ENCODE peak calls at places on chromosome 7, in six cellular contexts. M is lower lobe of right lung, W is heart right ventricle, B is ovary, L is mammary epithelial cell, I is adrenal gland. S is an unnamed sample. For H3K36me3, the result is how much of the 10 kb centered on the place peaks cover.

GRCh38 chr7:16599860-16600259 is 45.7 kb downstream of the ANKMY2 start:
- DNase-seq in M (no peak), W (no peak), B (no peak), L (no peak), I (no peak), S (no peak)

GRCh38 chr7:158740013-158740656 is 35.5 kb upstream of the NCAPG2 start:
- DNase-seq in M (no peak), W (no peak), B (peak), L (peak), I (peak), S (no peak)

GRCh38 chr7:2670720-2671391 is 17.1 kb upstream of the AMZ1 start:
- DNase-seq in M (peak), W (peak), B (peak), L (peak), I (peak), S (peak)

GRCh38 chr7:156759143-156759542 is 118.6 kb downstream of the RNF32 start:
- DNase-seq in M (no peak), W (no peak), B (no peak), L (no peak), I (no peak), S (no peak)

GRCh38 chr7:3300221-3300650 is 816 bp upstream of the SDK1 start:
- DNase-seq in M (no peak), W (no peak), B (peak), L (no peak), I (no peak), S (no peak)

GRCh38 chr7:117775826-117776623 is 97.2 kb downstream of the CTTNBP2 start:
- DNase-seq in M (no peak), W (no peak), B (no peak), L (no peak), I (no peak), S (no peak)

GRCh38 chr7:131934452-131934851 is 378.0 kb upstream of the PODXL start:
- DNase-seq in M (no peak), W (no peak), B (no peak), L (no peak), I (no peak), S (no peak)

GRCh38 chr7:156470399-156471320 is 169.9 kb upstream of the RNF32 start:
- DNase-seq in M (no peak), W (no peak), B (no peak), L (no peak), I (no peak), S (no peak)

GRCh38 chr7:52995676-52996075 is 39.8 kb upstream of the POM121L12 start:
- DNase-seq in M (no peak), W (no peak), B (no peak), L (no peak), I (no peak), S (no peak)

GRCh38 chr7:55260171-55260570 is 105.0 kb upstream of the LANCL2 start:
- DNase-seq in M (no peak), W (no peak), B (no peak), L (no peak), I (no peak), S (no peak)

GRCh38 chr7:39894904-39895303 is 55.2 kb upstream of the CDK13 start:
- DNase-seq in M (no peak), W (no peak), B (no peak), L (peak), I (no peak), S (no peak)

GRCh38 chr7:25180946-25181345 is 47.3 kb downstream of the NPVF start:
- DNase-seq in M (no peak), W (no peak), B (no peak), L (no peak), I (peak), S (no peak)

GRCh38 chr7:27199820-27200760 is at the start of gene HOXA13:
- DNase-seq in M (no peak), W (no peak), B (no peak), L (peak), I (no peak), S (peak)

GRCh38 chr7:97275475-97275874 is 158.0 kb downstream of the SDHAF3 start:
- DNase-seq in M (no peak), W (no peak), B (no peak), L (no peak), I (no peak), S (no peak)

GRCh38 chr7:68256295-68256694 is 1259.7 kb downstream of the TYW1 start:
- DNase-seq in M (no peak), W (no peak), B (no peak), L (no peak), I (no peak), S (no peak)

GRCh38 chr7:95684505-95684904 is 87.8 kb upstream of the DYNC1I1 start:
- DNase-seq in M (no peak), W (no peak), B (no peak), L (no peak), I (peak), S (no peak)

GRCh38 chr7:119783799-119784198 is 489.2 kb upstream of the KCND2 start:
- DNase-seq in M (no peak), W (peak), B (no peak), L (peak), I (peak), S (no peak)

GRCh38 chr7:132295198-132295597 is 281.1 kb downstream of the PLXNA4 start:
- DNase-seq in M (no peak), W (no peak), B (no peak), L (peak), I (no peak), S (no peak)

GRCh38 chr7:129664029-129665012 is 52.8 kb downstream of the NRF1 start:
- DNase-seq in M (no peak), W (no peak), B (no peak), L (peak), I (peak), S (no peak)

GRCh38 chr7:55066479-55066878 is 47.7 kb downstream of the EGFR start:
- DNase-seq in M (no peak), W (no peak), B (no peak), L (no peak), I (no peak), S (no peak)

GRCh38 chr7:2411049-2411448 is 7.6 kb downstream of the CHST12 start:
- DNase-seq in M (no peak), W (no peak), B (no peak), L (no peak), I (no peak), S (no peak)

GRCh38 chr7:150514748-150515222 is at the start of gene GIMAP7:
- DNase-seq in M (no peak), W (peak), B (no peak), L (no peak), I (no peak), S (peak)

DNA sequence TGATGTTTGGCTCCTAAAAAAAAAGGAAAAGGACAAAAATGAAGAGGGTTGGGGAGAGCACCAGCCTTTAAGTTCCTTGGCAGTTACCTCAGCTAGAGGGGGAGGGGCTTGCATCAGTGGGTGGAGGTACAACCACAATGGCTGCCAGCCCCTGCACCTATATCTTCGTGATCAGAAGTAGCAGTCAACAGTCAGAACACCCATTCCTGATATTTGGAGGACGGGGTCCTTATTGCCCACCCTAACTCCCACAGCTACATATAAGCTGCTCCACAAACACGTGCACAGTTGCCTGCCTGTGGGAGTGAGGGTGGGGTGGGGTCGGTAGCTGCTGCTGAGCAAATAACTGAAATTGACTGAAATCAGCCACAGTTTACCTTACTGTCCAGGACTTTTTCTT is 26.2 kb downstream of the C1GALT1 start:
- DNase-seq in M (no peak), W (no peak), B (no peak), L (no peak), I (no peak), S (no peak)
- H3K36me3 ChIP-seq in M (under half), W (under half), B (under half), L (under half), I (under half), S (under half)

GRCh38 chr7:128324363-128324680 is 19.4 kb downstream of the RBM28 start:
- DNase-seq in M (no peak), W (no peak), B (no peak), L (no peak), I (no peak), S (no peak)
- H3K36me3 ChIP-seq in M (half or more), W (under half), B (under half), L (under half), I (half or more), S (under half)

DNA sequence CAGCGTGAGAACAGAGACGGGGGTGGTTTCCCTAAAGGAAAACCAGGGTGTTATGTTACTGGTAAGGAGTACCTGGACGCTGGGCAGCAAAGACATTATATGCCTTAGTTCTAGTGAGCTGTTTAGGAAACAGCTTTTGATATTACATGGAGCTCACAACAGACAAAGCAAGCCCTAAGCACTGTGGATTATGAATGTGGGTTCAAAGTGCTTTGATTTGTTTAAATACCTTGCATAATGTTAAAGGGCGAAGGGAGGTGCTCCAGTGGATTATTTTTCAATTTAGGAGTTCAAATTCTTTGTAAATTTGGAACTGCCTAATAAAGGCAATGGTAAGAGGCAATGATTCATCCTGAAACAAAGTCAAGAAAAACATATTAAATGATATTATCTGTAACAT is 13.8 kb downstream of the WNT16 start:
- DNase-seq in M (no peak), W (no peak), B (no peak), L (no peak), I (no peak), S (no peak)
- H3K36me3 ChIP-seq in M (under half), W (under half), B (under half), L (under half), I (under half), S (under half)

GRCh38 chr7:66576646-66577045 is 52.0 kb upstream of the KCTD7 start:
- DNase-seq in M (no peak), W (no peak), B (no peak), L (peak), I (no peak), S (no peak)
- H3K36me3 ChIP-seq in M (half or more), W (under half), B (under half), L (under half), I (under half), S (under half)

GRCh38 chr7:139075031-139075652 is 34.4 kb downstream of the ZC3HAV1 start:
- DNase-seq in M (peak), W (peak), B (peak), L (peak), I (peak), S (peak)
- H3K36me3 ChIP-seq in M (half or more), W (under half), B (under half), L (under half), I (half or more), S (under half)

GRCh38 chr7:101225650-101226049 is 7.7 kb downstream of the ZNHIT1 start:
- DNase-seq in M (no peak), W (no peak), B (no peak), L (no peak), I (no peak), S (no peak)
- H3K36me3 ChIP-seq in M (half or more), W (under half), B (under half), L (under half), I (under half), S (under half)

GRCh38 chr7:134939136-134939535 is 47.2 kb upstream of the AGBL3 start:
- DNase-seq in M (no peak), W (no peak), B (no peak), L (no peak), I (no peak), S (no peak)
- H3K36me3 ChIP-seq in M (under half), W (under half), B (under half), L (under half), I (under half), S (under half)

DNA sequence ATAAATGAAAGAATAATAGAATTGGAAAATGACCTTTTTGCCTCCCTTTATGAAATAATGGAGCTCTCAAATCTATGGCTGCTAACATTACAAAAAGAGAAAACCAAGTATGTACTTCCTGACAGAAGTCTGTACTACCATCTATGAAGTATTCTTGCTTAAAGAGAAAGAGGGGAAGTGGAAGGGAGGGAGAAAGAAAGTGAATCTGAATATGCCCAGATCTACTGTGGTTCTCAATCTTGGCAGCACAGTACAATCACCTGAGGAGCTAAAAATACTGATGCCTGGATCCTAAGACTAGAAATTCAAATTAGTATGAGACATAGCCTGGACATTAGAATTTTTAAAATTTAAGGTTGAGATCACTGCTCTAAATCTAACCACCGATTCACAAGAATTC is 85.2 kb downstream of the IGF2BP3 start:
- DNase-seq in M (no peak), W (no peak), B (no peak), L (no peak), I (no peak), S (no peak)
- H3K36me3 ChIP-seq in M (under half), W (under half), B (under half), L (under half), I (under half), S (under half)

GRCh38 chr7:43878867-43879266 is 9.6 kb upstream of the MRPS24 start:
- DNase-seq in M (no peak), W (no peak), B (no peak), L (no peak), I (no peak), S (no peak)

GRCh38 chr7:43877968-43878864 is 8.9 kb upstream of the MRPS24 start:
- DNase-seq in M (no peak), W (no peak), B (no peak), L (no peak), I (peak), S (no peak)

GRCh38 chr7:43879477-43879876 is 10.2 kb upstream of the MRPS24 start:
- DNase-seq in M (no peak), W (no peak), B (no peak), L (peak), I (peak), S (no peak)

GRCh38 chr7:43876266-43876665 is 6.9 kb upstream of the MRPS24 start:
- DNase-seq in M (no peak), W (no peak), B (no peak), L (no peak), I (no peak), S (no peak)

GRCh38 chr7:43876976-43877745 is 7.8 kb upstream of the MRPS24 start:
- DNase-seq in M (no peak), W (no peak), B (no peak), L (no peak), I (peak), S (no peak)
- H3K36me3 ChIP-seq in M (half or more), W (under half), B (under half), L (under half), I (half or more), S (under half)

GRCh38 chr7:70620333-70621055 is 511.4 kb upstream of the GALNT17 start:
- DNase-seq in M (no peak), W (no peak), B (no peak), L (no peak), I (no peak), S (no peak)

GRCh38 chr7:70616821-70617220 is 515.1 kb upstream of the GALNT17 start:
- DNase-seq in M (no peak), W (no peak), B (no peak), L (no peak), I (no peak), S (no peak)

GRCh38 chr7:70618020-70618551 is 513.9 kb upstream of the GALNT17 start:
- DNase-seq in M (no peak), W (peak), B (no peak), L (no peak), I (no peak), S (no peak)

GRCh38 chr7:70619659-70620058 is 512.3 kb upstream of the GALNT17 start:
- DNase-seq in M (no peak), W (no peak), B (no peak), L (no peak), I (no peak), S (no peak)

DNA sequence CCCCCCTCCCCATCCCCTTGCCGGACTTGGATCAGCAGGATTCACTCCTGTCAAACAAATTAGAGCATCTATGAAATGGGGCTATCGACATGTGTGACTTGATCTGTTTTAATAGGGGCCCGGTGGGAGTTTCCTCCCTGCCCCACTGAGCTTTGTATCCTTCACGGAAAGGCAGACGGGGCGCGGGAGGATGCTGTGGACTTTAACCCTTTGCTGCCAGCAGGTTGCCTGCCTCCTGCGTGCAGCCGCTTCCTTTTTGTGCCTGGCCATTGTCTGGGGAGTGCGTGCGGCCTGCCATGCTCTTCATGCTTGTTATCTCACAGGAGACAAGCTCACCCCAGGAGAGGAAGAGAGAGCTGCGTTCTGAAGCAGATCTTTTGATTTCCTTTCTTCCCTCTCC is 512.8 kb upstream of the GALNT17 start:
- DNase-seq in M (no peak), W (no peak), B (no peak), L (no peak), I (no peak), S (peak)
- H3K36me3 ChIP-seq in M (under half), W (under half), B (under half), L (under half), I (under half), S (under half)

S was measured in colonic mucosa.